ENCODE peak calls at places on chromosomes 16 and 17, in seven cellular contexts. One of them, this sample, is unnamed.

GRCh38 chr16:67406111-67406593 is 10.1 kb downstream of the ZDHHC1 start:
- DNase-seq in activated effector memory CD4-positive, alpha-beta T cell treated with anti-CD3 and anti-CD28 coated beads, Interleukin-2, amount 50 U/mL, for 16 hours: no peak
- DNase-seq in uterus: peak
- DNase-seq in neural progenitor cell: no peak
- DNase-seq in NCI-H2081: no peak
- DNase-seq in NCI-H2029 treated with DMSO at 0.1 percent for 48 hours: no peak
- DNase-seq in dermis blood vessel endothelial cell: no peak
- DNase-seq in this sample: no peak

GRCh38 chr16:47492428-47493357 is 31.6 kb downstream of the PHKB start:
- DNase-seq in activated effector memory CD4-positive, alpha-beta T cell treated with anti-CD3 and anti-CD28 coated beads, Interleukin-2, amount 50 U/mL, for 16 hours: no peak
- DNase-seq in uterus: peak
- DNase-seq in neural progenitor cell: no peak
- DNase-seq in NCI-H2081: no peak
- DNase-seq in NCI-H2029 treated with DMSO at 0.1 percent for 48 hours: no peak
- DNase-seq in dermis blood vessel endothelial cell: peak
- DNase-seq in this sample: peak

GRCh38 chr17:46876353-46876887 is 25.0 kb downstream of the WNT9B start:
- DNase-seq in activated effector memory CD4-positive, alpha-beta T cell treated with anti-CD3 and anti-CD28 coated beads, Interleukin-2, amount 50 U/mL, for 16 hours: no peak
- DNase-seq in uterus: no peak
- DNase-seq in neural progenitor cell: peak
- DNase-seq in NCI-H2081: peak
- DNase-seq in NCI-H2029 treated with DMSO at 0.1 percent for 48 hours: peak
- DNase-seq in dermis blood vessel endothelial cell: no peak
- DNase-seq in this sample: no peak

GRCh38 chr16:27402964-27403600 is 1.1 kb downstream of the IL21R start:
- DNase-seq in activated effector memory CD4-positive, alpha-beta T cell treated with anti-CD3 and anti-CD28 coated beads, Interleukin-2, amount 50 U/mL, for 16 hours: peak
- DNase-seq in uterus: no peak
- DNase-seq in neural progenitor cell: no peak
- DNase-seq in NCI-H2081: no peak
- DNase-seq in NCI-H2029 treated with DMSO at 0.1 percent for 48 hours: no peak
- DNase-seq in dermis blood vessel endothelial cell: no peak
- DNase-seq in this sample: no peak

GRCh38 chr16:89827383-89828198 is 684 bp upstream of the SPIRE2 start:
- DNase-seq in activated effector memory CD4-positive, alpha-beta T cell treated with anti-CD3 and anti-CD28 coated beads, Interleukin-2, amount 50 U/mL, for 16 hours: no peak
- DNase-seq in uterus: no peak
- DNase-seq in neural progenitor cell: peak
- DNase-seq in NCI-H2081: peak
- DNase-seq in NCI-H2029 treated with DMSO at 0.1 percent for 48 hours: no peak
- DNase-seq in dermis blood vessel endothelial cell: peak
- DNase-seq in this sample: no peak

GRCh38 chr17:59330314-59330942 is 1.0 kb upstream of the YPEL2 start:
- DNase-seq in activated effector memory CD4-positive, alpha-beta T cell treated with anti-CD3 and anti-CD28 coated beads, Interleukin-2, amount 50 U/mL, for 16 hours: no peak
- DNase-seq in uterus: peak
- DNase-seq in neural progenitor cell: peak
- DNase-seq in NCI-H2081: no peak
- DNase-seq in NCI-H2029 treated with DMSO at 0.1 percent for 48 hours: peak
- DNase-seq in dermis blood vessel endothelial cell: peak
- DNase-seq in this sample: peak

GRCh38 chr16:88378401-88378800 is 4.4 kb upstream of the ZNF469 start:
- DNase-seq in activated effector memory CD4-positive, alpha-beta T cell treated with anti-CD3 and anti-CD28 coated beads, Interleukin-2, amount 50 U/mL, for 16 hours: no peak
- DNase-seq in uterus: no peak
- DNase-seq in neural progenitor cell: no peak
- DNase-seq in NCI-H2081: no peak
- DNase-seq in NCI-H2029 treated with DMSO at 0.1 percent for 48 hours: no peak
- DNase-seq in dermis blood vessel endothelial cell: no peak
- DNase-seq in this sample: peak

GRCh38 chr16:67151431-67152097 is 766 bp upstream of the B3GNT9 start:
- DNase-seq in activated effector memory CD4-positive, alpha-beta T cell treated with anti-CD3 and anti-CD28 coated beads, Interleukin-2, amount 50 U/mL, for 16 hours: no peak
- DNase-seq in uterus: no peak
- DNase-seq in neural progenitor cell: peak
- DNase-seq in NCI-H2081: no peak
- DNase-seq in NCI-H2029 treated with DMSO at 0.1 percent for 48 hours: no peak
- DNase-seq in dermis blood vessel endothelial cell: no peak
- DNase-seq in this sample: no peak

GRCh38 chr16:86716649-86717048 is 138.3 kb downstream of the FOXL1 start:
- DNase-seq in activated effector memory CD4-positive, alpha-beta T cell treated with anti-CD3 and anti-CD28 coated beads, Interleukin-2, amount 50 U/mL, for 16 hours: no peak
- DNase-seq in uterus: no peak
- DNase-seq in neural progenitor cell: no peak
- DNase-seq in NCI-H2081: no peak
- DNase-seq in NCI-H2029 treated with DMSO at 0.1 percent for 48 hours: no peak
- DNase-seq in dermis blood vessel endothelial cell: no peak
- DNase-seq in this sample: no peak

GRCh38 chr16:25064967-25065366 is 46.6 kb upstream of the LCMT1 start:
- DNase-seq in activated effector memory CD4-positive, alpha-beta T cell treated with anti-CD3 and anti-CD28 coated beads, Interleukin-2, amount 50 U/mL, for 16 hours: no peak
- DNase-seq in uterus: no peak
- DNase-seq in neural progenitor cell: peak
- DNase-seq in NCI-H2081: no peak
- DNase-seq in NCI-H2029 treated with DMSO at 0.1 percent for 48 hours: no peak
- DNase-seq in dermis blood vessel endothelial cell: no peak
- DNase-seq in this sample: no peak

GRCh38 chr17:30476726-30477082 is 504 bp upstream of the GOSR1 start:
- DNase-seq in activated effector memory CD4-positive, alpha-beta T cell treated with anti-CD3 and anti-CD28 coated beads, Interleukin-2, amount 50 U/mL, for 16 hours: peak
- DNase-seq in uterus: no peak
- DNase-seq in neural progenitor cell: peak
- DNase-seq in NCI-H2081: no peak
- DNase-seq in NCI-H2029 treated with DMSO at 0.1 percent for 48 hours: no peak
- DNase-seq in dermis blood vessel endothelial cell: no peak
- DNase-seq in this sample: no peak

GRCh38 chr16:29744541-29745101 is 1.2 kb downstream of the C16orf54 start:
- DNase-seq in activated effector memory CD4-positive, alpha-beta T cell treated with anti-CD3 and anti-CD28 coated beads, Interleukin-2, amount 50 U/mL, for 16 hours: no peak
- DNase-seq in uterus: no peak
- DNase-seq in neural progenitor cell: no peak
- DNase-seq in NCI-H2081: no peak
- DNase-seq in NCI-H2029 treated with DMSO at 0.1 percent for 48 hours: no peak
- DNase-seq in dermis blood vessel endothelial cell: no peak
- DNase-seq in this sample: no peak

GRCh38 chr16:63292036-63292435 is 1255.8 kb upstream of the CDH8 start:
- DNase-seq in activated effector memory CD4-positive, alpha-beta T cell treated with anti-CD3 and anti-CD28 coated beads, Interleukin-2, amount 50 U/mL, for 16 hours: no peak
- DNase-seq in uterus: no peak
- DNase-seq in neural progenitor cell: no peak
- DNase-seq in NCI-H2081: no peak
- DNase-seq in NCI-H2029 treated with DMSO at 0.1 percent for 48 hours: no peak
- DNase-seq in dermis blood vessel endothelial cell: no peak
- DNase-seq in this sample: no peak

GRCh38 chr16:78094166-78094565 is 5.3 kb upstream of the WWOX start:
- DNase-seq in activated effector memory CD4-positive, alpha-beta T cell treated with anti-CD3 and anti-CD28 coated beads, Interleukin-2, amount 50 U/mL, for 16 hours: no peak
- DNase-seq in uterus: no peak
- DNase-seq in neural progenitor cell: no peak
- DNase-seq in NCI-H2081: no peak
- DNase-seq in NCI-H2029 treated with DMSO at 0.1 percent for 48 hours: no peak
- DNase-seq in dermis blood vessel endothelial cell: no peak
- DNase-seq in this sample: no peak

GRCh38 chr17:45430738-45431530 is 1.7 kb downstream of the ARHGAP27 start:
- DNase-seq in activated effector memory CD4-positive, alpha-beta T cell treated with anti-CD3 and anti-CD28 coated beads, Interleukin-2, amount 50 U/mL, for 16 hours: peak
- DNase-seq in uterus: no peak
- DNase-seq in neural progenitor cell: peak
- DNase-seq in NCI-H2081: no peak
- DNase-seq in NCI-H2029 treated with DMSO at 0.1 percent for 48 hours: no peak
- DNase-seq in dermis blood vessel endothelial cell: no peak
- DNase-seq in this sample: peak

GRCh38 chr17:78883533-78884131 is 19.4 kb downstream of the CEP295NL start:
- DNase-seq in activated effector memory CD4-positive, alpha-beta T cell treated with anti-CD3 and anti-CD28 coated beads, Interleukin-2, amount 50 U/mL, for 16 hours: no peak
- DNase-seq in uterus: peak
- DNase-seq in neural progenitor cell: peak
- DNase-seq in NCI-H2081: peak
- DNase-seq in NCI-H2029 treated with DMSO at 0.1 percent for 48 hours: no peak
- DNase-seq in dermis blood vessel endothelial cell: peak
- DNase-seq in this sample: peak

GRCh38 chr16:57208926-57209325 is 22.8 kb downstream of the RSPRY1 start:
- DNase-seq in activated effector memory CD4-positive, alpha-beta T cell treated with anti-CD3 and anti-CD28 coated beads, Interleukin-2, amount 50 U/mL, for 16 hours: no peak
- DNase-seq in uterus: no peak
- DNase-seq in neural progenitor cell: no peak
- DNase-seq in NCI-H2081: no peak
- DNase-seq in NCI-H2029 treated with DMSO at 0.1 percent for 48 hours: no peak
- DNase-seq in dermis blood vessel endothelial cell: no peak
- DNase-seq in this sample: no peak

This sample was measured in cardiac septum.